ENCODE peak calls at places on chromosomes 12 and 14, in eight cellular contexts. One of them, this sample, is unnamed.

GRCh38 chr12:47818701-47819543 is 781 bp downstream of the HDAC7 start:
- DNase-seq in WERI-Rb-1: peak; percentile 56
- DNase-seq in SK-N-SH: peak; percentile 88
- DNase-seq in stomach: peak; percentile 49
- DNase-seq in uterus: peak; percentile 65
- DNase-seq in thoracic aorta: no peak
- DNase-seq in gastrocnemius medialis: no peak
- DNase-seq in osteoblast: peak; percentile 97
- DNase-seq in this sample: no peak

GRCh38 chr12:130715996-130716917 is at the start of gene RIMBP2:
- DNase-seq in uterus: peak; percentile 37
- DNase-seq in osteoblast: peak; percentile 66
- DNase-seq in gastrocnemius medialis: no peak
- DNase-seq in SK-N-SH: peak; percentile 62
- DNase-seq in WERI-Rb-1: peak; percentile 86
- DNase-seq in thoracic aorta: no peak
- DNase-seq in stomach: peak; percentile 14
- DNase-seq in this sample: no peak

GRCh38 chr12:34198924-34199323 is 176.6 kb downstream of the ALG10 start:
- DNase-seq in gastrocnemius medialis: no peak
- DNase-seq in uterus: no peak
- DNase-seq in SK-N-SH: no peak
- DNase-seq in osteoblast: no peak
- DNase-seq in stomach: no peak
- DNase-seq in WERI-Rb-1: no peak
- DNase-seq in thoracic aorta: no peak
- DNase-seq in this sample: no peak

GRCh38 chr12:98758331-98758730 is 113.2 kb downstream of the APAF1 start:
- DNase-seq in stomach: no peak
- DNase-seq in thoracic aorta: peak; percentile 21
- DNase-seq in WERI-Rb-1: no peak
- DNase-seq in uterus: peak; percentile 68
- DNase-seq in gastrocnemius medialis: no peak
- DNase-seq in osteoblast: peak; percentile 92
- DNase-seq in SK-N-SH: no peak
- DNase-seq in this sample: no peak

GRCh38 chr14:63435838-63436237 is 107.3 kb downstream of the PPP2R5E start:
- DNase-seq in WERI-Rb-1: peak; percentile 66
- DNase-seq in SK-N-SH: no peak
- DNase-seq in thoracic aorta: peak; percentile 66
- DNase-seq in osteoblast: peak; percentile 85
- DNase-seq in gastrocnemius medialis: peak; percentile 77
- DNase-seq in uterus: peak; percentile 68
- DNase-seq in stomach: peak; percentile 72
- DNase-seq in this sample: no peak

GRCh38 chr12:62190921-62191746 is 69.1 kb upstream of the USP15 start:
- DNase-seq in osteoblast: peak; percentile 44
- DNase-seq in gastrocnemius medialis: no peak
- DNase-seq in WERI-Rb-1: peak; percentile 20
- DNase-seq in SK-N-SH: peak; percentile 31
- DNase-seq in thoracic aorta: no peak
- DNase-seq in uterus: no peak
- DNase-seq in stomach: no peak
- DNase-seq in this sample: no peak

GRCh38 chr12:124862768-124863408 is 776 bp downstream of the SCARB1 start:
- DNase-seq in WERI-Rb-1: peak; percentile 65
- DNase-seq in osteoblast: no peak
- DNase-seq in uterus: no peak
- DNase-seq in thoracic aorta: no peak
- DNase-seq in gastrocnemius medialis: no peak
- DNase-seq in SK-N-SH: peak; percentile 70
- DNase-seq in stomach: no peak
- DNase-seq in this sample: no peak

GRCh38 chr14:56723418-56723817 is 86.9 kb downstream of the OTX2 start:
- DNase-seq in stomach: no peak
- DNase-seq in thoracic aorta: no peak
- DNase-seq in osteoblast: no peak
- DNase-seq in uterus: no peak
- DNase-seq in WERI-Rb-1: no peak
- DNase-seq in SK-N-SH: no peak
- DNase-seq in gastrocnemius medialis: no peak
- DNase-seq in this sample: no peak

GRCh38 chr12:115866909-115867525 is 410.5 kb downstream of the MED13L start:
- DNase-seq in SK-N-SH: peak; percentile 22
- DNase-seq in gastrocnemius medialis: no peak
- DNase-seq in osteoblast: no peak
- DNase-seq in WERI-Rb-1: no peak
- DNase-seq in stomach: no peak
- DNase-seq in thoracic aorta: no peak
- DNase-seq in uterus: no peak
- DNase-seq in this sample: no peak

GRCh38 chr12:111368291-111368683 is 608 bp downstream of the PHETA1 start:
- DNase-seq in SK-N-SH: no peak
- DNase-seq in thoracic aorta: no peak
- DNase-seq in WERI-Rb-1: no peak
- DNase-seq in stomach: peak; percentile 43
- DNase-seq in uterus: no peak
- DNase-seq in osteoblast: peak; percentile 82
- DNase-seq in gastrocnemius medialis: no peak
- DNase-seq in this sample: no peak

GRCh38 chr12:111369496-111370220 is 763 bp upstream of the PHETA1 start:
- DNase-seq in WERI-Rb-1: no peak
- DNase-seq in osteoblast: peak; percentile 35
- DNase-seq in SK-N-SH: no peak
- DNase-seq in thoracic aorta: no peak
- DNase-seq in stomach: no peak
- DNase-seq in gastrocnemius medialis: no peak
- DNase-seq in uterus: no peak
- DNase-seq in this sample: no peak

GRCh38 chr12:111367661-111368221 is 1.2 kb downstream of the PHETA1 start:
- DNase-seq in thoracic aorta: no peak
- DNase-seq in uterus: no peak
- DNase-seq in gastrocnemius medialis: no peak
- DNase-seq in SK-N-SH: peak; percentile 76
- DNase-seq in osteoblast: peak; percentile 85
- DNase-seq in WERI-Rb-1: no peak
- DNase-seq in stomach: peak; percentile 85
- DNase-seq in this sample: no peak

GRCh38 chr12:111366583-111366982 is 2.3 kb downstream of the PHETA1 start:
- DNase-seq in thoracic aorta: no peak
- DNase-seq in osteoblast: no peak
- DNase-seq in gastrocnemius medialis: no peak
- DNase-seq in WERI-Rb-1: no peak
- DNase-seq in SK-N-SH: no peak
- DNase-seq in uterus: no peak
- DNase-seq in stomach: no peak
- DNase-seq in this sample: no peak

GRCh38 chr12:111368684-111369495 is at the start of gene PHETA1:
- DNase-seq in uterus: peak; percentile 93
- DNase-seq in osteoblast: peak; percentile 99
- DNase-seq in stomach: peak; percentile 97
- DNase-seq in WERI-Rb-1: peak; percentile 96
- DNase-seq in thoracic aorta: peak; percentile 79
- DNase-seq in SK-N-SH: peak; percentile 97
- DNase-seq in gastrocnemius medialis: peak; percentile 91
- DNase-seq in this sample: peak; percentile 83
- TF ChIP-seq CTCF in uterus: peak; percentile 37
- TF ChIP-seq CTCF in osteoblast: no peak
- TF ChIP-seq CTCF in stomach: no peak
- TF ChIP-seq CTCF in WERI-Rb-1: no peak
- TF ChIP-seq CTCF in thoracic aorta: no peak
- TF ChIP-seq CTCF in SK-N-SH: no peak
- TF ChIP-seq CTCF in gastrocnemius medialis: no peak
- TF ChIP-seq CTCF in this sample: no peak

GRCh38 chr12:11813422-11813813 is 163.9 kb downstream of the ETV6 start:
- DNase-seq in WERI-Rb-1: no peak
- DNase-seq in osteoblast: no peak
- DNase-seq in SK-N-SH: no peak
- DNase-seq in thoracic aorta: no peak
- DNase-seq in uterus: no peak
- DNase-seq in stomach: no peak
- DNase-seq in gastrocnemius medialis: no peak
- DNase-seq in this sample: no peak

GRCh38 chr12:11814362-11814761 is 164.9 kb downstream of the ETV6 start:
- DNase-seq in gastrocnemius medialis: no peak
- DNase-seq in thoracic aorta: no peak
- DNase-seq in uterus: no peak
- DNase-seq in SK-N-SH: no peak
- DNase-seq in stomach: no peak
- DNase-seq in osteoblast: peak; percentile 88
- DNase-seq in WERI-Rb-1: no peak
- DNase-seq in this sample: no peak

GRCh38 chr12:11810962-11811361 is 161.5 kb downstream of the ETV6 start:
- DNase-seq in stomach: no peak
- DNase-seq in SK-N-SH: no peak
- DNase-seq in WERI-Rb-1: no peak
- DNase-seq in thoracic aorta: no peak
- DNase-seq in osteoblast: no peak
- DNase-seq in uterus: no peak
- DNase-seq in gastrocnemius medialis: no peak
- DNase-seq in this sample: no peak

GRCh38 chr12:11815397-11815796 is 165.9 kb downstream of the ETV6 start:
- DNase-seq in SK-N-SH: no peak
- DNase-seq in uterus: no peak
- DNase-seq in gastrocnemius medialis: no peak
- DNase-seq in stomach: no peak
- DNase-seq in WERI-Rb-1: no peak
- DNase-seq in thoracic aorta: no peak
- DNase-seq in osteoblast: no peak
- DNase-seq in this sample: no peak

DNA sequence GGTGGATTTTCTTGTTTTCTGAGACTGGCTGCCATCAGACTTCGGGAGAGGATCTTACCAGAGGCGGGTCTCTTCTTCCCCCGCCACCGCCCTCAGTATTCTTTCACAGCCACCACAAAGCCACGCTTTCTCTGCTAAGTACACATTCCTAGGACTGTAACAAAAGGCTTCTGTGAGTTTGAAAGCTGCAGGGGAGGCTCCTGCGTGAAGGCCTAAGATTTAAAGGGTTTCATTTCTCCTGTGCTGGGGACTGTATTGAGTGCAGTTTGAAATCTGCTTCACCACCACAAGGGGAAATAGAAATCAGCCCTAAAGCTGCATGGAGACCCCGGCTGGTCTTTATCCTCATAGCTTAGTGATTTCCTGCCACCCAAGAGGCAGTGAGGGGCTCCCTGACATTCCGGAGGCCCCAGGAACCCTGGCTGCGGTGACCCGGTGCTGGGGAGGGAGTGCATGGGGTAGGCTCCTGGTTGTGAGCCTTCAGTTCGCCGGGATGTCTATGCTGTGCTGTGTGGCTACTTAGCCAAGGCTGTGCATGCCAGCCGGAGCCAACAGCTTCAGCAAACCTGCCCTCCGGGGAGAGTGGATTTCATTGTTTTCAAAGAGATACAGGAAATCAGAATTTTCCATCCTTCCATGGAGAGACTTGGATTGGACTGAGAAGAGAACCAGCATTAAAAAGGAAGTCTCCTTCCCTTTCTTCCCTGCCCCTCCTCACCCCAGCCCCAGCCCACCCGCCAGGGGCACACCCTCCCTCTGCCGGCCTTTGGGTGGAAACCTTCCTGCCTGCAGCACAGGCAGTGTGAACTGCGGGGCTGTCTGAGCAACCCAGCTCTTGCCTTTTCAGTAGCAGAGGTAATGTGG is 163.3 kb downstream of the ETV6 start:
- DNase-seq in osteoblast: peak; percentile 38
- DNase-seq in WERI-Rb-1: no peak
- DNase-seq in thoracic aorta: no peak
- DNase-seq in uterus: no peak
- DNase-seq in stomach: no peak
- DNase-seq in gastrocnemius medialis: no peak
- DNase-seq in SK-N-SH: peak; percentile 65
- DNase-seq in this sample: no peak
- TF ChIP-seq CTCF in osteoblast: no peak
- TF ChIP-seq CTCF in WERI-Rb-1: no peak
- TF ChIP-seq CTCF in thoracic aorta: peak; percentile 8
- TF ChIP-seq CTCF in uterus: no peak
- TF ChIP-seq CTCF in stomach: no peak
- TF ChIP-seq CTCF in gastrocnemius medialis: no peak
- TF ChIP-seq CTCF in SK-N-SH: peak; percentile 27
- TF ChIP-seq CTCF in this sample: no peak

GRCh38 chr14:50859296-50859624 is 12.6 kb upstream of the ABHD12B start:
- DNase-seq in uterus: no peak
- DNase-seq in osteoblast: peak; percentile 74
- DNase-seq in thoracic aorta: no peak
- DNase-seq in SK-N-SH: no peak
- DNase-seq in gastrocnemius medialis: no peak
- DNase-seq in WERI-Rb-1: no peak
- DNase-seq in stomach: no peak
- DNase-seq in this sample: no peak

GRCh38 chr14:50853891-50854290 is 18.0 kb upstream of the ABHD12B start:
- DNase-seq in stomach: no peak
- DNase-seq in SK-N-SH: no peak
- DNase-seq in osteoblast: no peak
- DNase-seq in gastrocnemius medialis: no peak
- DNase-seq in thoracic aorta: no peak
- DNase-seq in uterus: no peak
- DNase-seq in WERI-Rb-1: no peak
- DNase-seq in this sample: no peak

GRCh38 chr14:50854521-50854920 is 17.3 kb upstream of the ABHD12B start:
- DNase-seq in stomach: no peak
- DNase-seq in gastrocnemius medialis: no peak
- DNase-seq in WERI-Rb-1: no peak
- DNase-seq in SK-N-SH: no peak
- DNase-seq in uterus: no peak
- DNase-seq in thoracic aorta: no peak
- DNase-seq in osteoblast: no peak
- DNase-seq in this sample: no peak

GRCh38 chr14:50856660-50857059 is 15.2 kb upstream of the ABHD12B start:
- DNase-seq in gastrocnemius medialis: no peak
- DNase-seq in stomach: no peak
- DNase-seq in osteoblast: no peak
- DNase-seq in SK-N-SH: no peak
- DNase-seq in uterus: no peak
- DNase-seq in WERI-Rb-1: no peak
- DNase-seq in thoracic aorta: no peak
- DNase-seq in this sample: no peak

GRCh38 chr14:50855558-50855957 is 16.3 kb upstream of the ABHD12B start:
- DNase-seq in gastrocnemius medialis: no peak
- DNase-seq in osteoblast: no peak
- DNase-seq in SK-N-SH: no peak
- DNase-seq in WERI-Rb-1: no peak
- DNase-seq in thoracic aorta: no peak
- DNase-seq in stomach: no peak
- DNase-seq in uterus: no peak
- DNase-seq in this sample: no peak
- TF ChIP-seq CTCF in gastrocnemius medialis: no peak
- TF ChIP-seq CTCF in osteoblast: peak; percentile 24
- TF ChIP-seq CTCF in SK-N-SH: peak; percentile 18
- TF ChIP-seq CTCF in WERI-Rb-1: no peak
- TF ChIP-seq CTCF in thoracic aorta: no peak
- TF ChIP-seq CTCF in stomach: no peak
- TF ChIP-seq CTCF in uterus: no peak
- TF ChIP-seq CTCF in this sample: no peak

DNA sequence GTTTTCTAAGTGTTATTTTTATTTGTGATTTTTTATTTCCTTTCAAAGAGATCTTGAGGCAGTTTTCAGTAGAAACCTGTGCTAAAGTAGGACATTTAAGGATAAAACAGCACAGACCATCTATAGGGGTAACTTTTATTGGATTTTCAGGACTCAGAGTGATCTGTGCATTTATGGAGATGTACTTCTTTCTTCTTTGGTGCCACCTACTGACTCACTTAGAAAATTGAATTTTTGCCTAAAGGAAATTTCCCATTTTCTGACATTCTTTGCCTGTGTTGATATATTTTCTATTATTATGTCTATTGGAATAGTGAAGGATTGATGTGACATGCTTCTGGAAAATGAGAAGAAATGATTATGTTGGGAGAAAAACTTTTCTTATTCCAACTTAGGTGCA is 113.0 kb downstream of the UNC79 start:
- DNase-seq in gastrocnemius medialis: no peak
- DNase-seq in SK-N-SH: peak; percentile 42
- DNase-seq in uterus: no peak
- DNase-seq in osteoblast: no peak
- DNase-seq in stomach: no peak
- DNase-seq in WERI-Rb-1: no peak
- DNase-seq in thoracic aorta: no peak
- DNase-seq in this sample: no peak
- TF ChIP-seq CTCF in gastrocnemius medialis: no peak
- TF ChIP-seq CTCF in SK-N-SH: peak; percentile 50
- TF ChIP-seq CTCF in uterus: no peak
- TF ChIP-seq CTCF in osteoblast: peak; percentile 46
- TF ChIP-seq CTCF in stomach: no peak
- TF ChIP-seq CTCF in WERI-Rb-1: peak; percentile 7
- TF ChIP-seq CTCF in thoracic aorta: no peak
- TF ChIP-seq CTCF in this sample: no peak

This sample was measured in omental fat pad.